ENCODE peak calls at places on chromosomes 11 and 22, in six cellular contexts. D is stomach, W is ovary, T is upper lobe of left lung, V is transverse colon, L is K562. S is an unnamed sample. For H3K36me3, the result is how much of the 10 kb centered on the place peaks cover.

GRCh38 chr11:66002648-66003225 is 434 bp downstream of the BANF1 start:
- DNase-seq in L (peak), T (peak), V (peak), D (peak), W (peak), S (peak)

GRCh38 chr11:17700991-17701390 is 18.4 kb upstream of the MYOD1 start:
- DNase-seq in W (no peak), L (no peak), V (no peak), T (no peak), D (no peak), S (no peak)

GRCh38 chr11:79335681-79336080 is 105.1 kb downstream of the TENM4 start:
- DNase-seq in T (no peak), V (no peak), D (no peak), L (no peak), W (no peak), S (no peak)

GRCh38 chr22:42326786-42327185 is 56.3 kb upstream of the TCF20 start:
- DNase-seq in W (no peak), L (no peak), V (no peak), D (no peak), T (no peak), S (no peak)

GRCh38 chr11:116605543-116605942 is 167.2 kb downstream of the BUD13 start:
- DNase-seq in L (peak), V (peak), D (peak), T (no peak), W (no peak), S (peak)

GRCh38 chr11:128790200-128790599 is 76.9 kb downstream of the KCNJ1 start:
- DNase-seq in L (no peak), V (no peak), T (no peak), D (no peak), W (no peak), S (no peak)

GRCh38 chr22:24685804-24686203 is 82.8 kb downstream of the GGT1 start:
- DNase-seq in L (no peak), D (no peak), T (no peak), V (no peak), W (no peak), S (no peak)

GRCh38 chr22:19291580-19292261 is at the start of gene CLTCL1:
- DNase-seq in T (peak), D (peak), W (peak), V (peak), L (peak), S (peak)

GRCh38 chr11:64864473-64865285 is 13.7 kb downstream of the EHD1 start:
- DNase-seq in V (peak), T (peak), L (peak), D (no peak), W (peak), S (peak)

GRCh38 chr11:9137293-9138132 is 46.1 kb upstream of the SCUBE2 start:
- DNase-seq in D (peak), L (peak), T (peak), V (peak), W (peak), S (peak)

GRCh38 chr11:888290-889212 is 22.1 kb downstream of the CHID1 start:
- DNase-seq in D (no peak), L (no peak), W (no peak), T (no peak), V (no peak), S (no peak)

GRCh38 chr22:43432883-43433415 is 21.1 kb downstream of the MPPED1 start:
- DNase-seq in W (no peak), T (no peak), V (no peak), D (no peak), L (no peak), S (peak)

GRCh38 chr11:5767056-5767455 is 13.0 kb downstream of the OR52N4 start:
- DNase-seq in D (no peak), V (no peak), W (no peak), L (no peak), T (no peak), S (no peak)

GRCh38 chr11:67120881-67121710 is 2.0 kb downstream of the KDM2A start:
- DNase-seq in W (peak), V (peak), L (no peak), D (peak), T (peak), S (peak)

GRCh38 chr11:19447150-19447566 is 206.4 kb upstream of the E2F8 start:
- DNase-seq in W (no peak), V (no peak), L (no peak), T (no peak), D (no peak), S (no peak)

GRCh38 chr11:2697871-2698270 is 1.9 kb downstream of the KCNQ1OT1 start:
- DNase-seq in V (no peak), T (no peak), L (no peak), D (no peak), W (no peak), S (no peak)

GRCh38 chr11:46679252-46680163 is 20.9 kb downstream of the ARHGAP1 start:
- DNase-seq in T (no peak), D (no peak), W (no peak), V (no peak), L (no peak), S (no peak)

GRCh38 chr11:110856993-110857812 is 145.0 kb upstream of the ARHGAP20 start:
- DNase-seq in W (no peak), D (no peak), T (no peak), L (no peak), V (no peak), S (no peak)

GRCh38 chr22:42644422-42645340 is 4.3 kb upstream of the ATP5MGL start:
- DNase-seq in W (peak), V (peak), L (no peak), D (peak), T (peak), S (peak)

GRCh38 chr11:67584881-67585873 is 1.6 kb downstream of the GSTP1 start:
- DNase-seq in L (peak), D (no peak), T (no peak), V (no peak), W (peak), S (no peak)

GRCh38 chr11:20042025-20042639 is 118.1 kb downstream of the DBX1 start:
- DNase-seq in L (no peak), W (no peak), V (no peak), D (no peak), T (no peak), S (no peak)

GRCh38 chr11:131534031-131534430 is 163.6 kb downstream of the NTM start:
- DNase-seq in D (no peak), V (no peak), T (no peak), W (no peak), L (no peak), S (no peak)

GRCh38 chr11:126561327-126561893 is 205.9 kb downstream of the ST3GAL4 start:
- DNase-seq in W (peak), D (no peak), T (no peak), L (peak), V (no peak), S (no peak)

GRCh38 chr22:42716221-42716620 is 4.4 kb downstream of the A4GALT start:
- DNase-seq in W (no peak), D (no peak), V (no peak), T (no peak), L (no peak), S (no peak)

GRCh38 chr11:58934945-58935513 is 4.3 kb upstream of the GLYATL1 start:
- DNase-seq in L (no peak), D (no peak), T (no peak), W (no peak), V (no peak), S (no peak)

GRCh38 chr22:35140879-35141745 is 75.2 kb downstream of the ISX start:
- DNase-seq in D (no peak), T (no peak), V (peak), W (no peak), L (peak), S (no peak)

GRCh38 chr11:48055292-48056132 is 75.2 kb downstream of the PTPRJ start:
- DNase-seq in T (peak), V (peak), L (no peak), D (peak), W (no peak), S (no peak)

GRCh38 chr11:112780351-112781043 is 180.7 kb upstream of the NCAM1 start:
- DNase-seq in V (no peak), L (no peak), T (no peak), D (no peak), W (no peak), S (peak)

GRCh38 chr11:128261011-128261421 is 326.3 kb downstream of the ETS1 start:
- DNase-seq in V (no peak), L (no peak), D (no peak), T (no peak), W (no peak), S (no peak)

GRCh38 chr11:71114124-71114851 is 138.1 kb downstream of the SHANK2 start:
- DNase-seq in D (no peak), V (no peak), W (no peak), T (no peak), L (no peak), S (no peak)

GRCh38 chr22:44473580-44473979 is 24.5 kb downstream of the RTL6 start:
- DNase-seq in D (peak), V (no peak), L (no peak), W (no peak), T (no peak), S (no peak)

GRCh38 chr22:23233746-23234408 is 53.6 kb downstream of the BCR start:
- DNase-seq in L (peak), D (no peak), W (no peak), V (no peak), T (no peak), S (no peak)

GRCh38 chr11:35337136-35337918 is 82.0 kb downstream of the SLC1A2 start:
- DNase-seq in T (peak), L (peak), V (no peak), W (no peak), D (no peak), S (no peak)

GRCh38 chr11:2482199-2482598 is 37.4 kb downstream of the KCNQ1 start:
- DNase-seq in W (no peak), D (no peak), T (no peak), L (no peak), V (no peak), S (no peak)

GRCh38 chr22:47432683-47433082 is 670.2 kb downstream of the TBC1D22A start:
- DNase-seq in W (no peak), D (no peak), L (no peak), T (no peak), V (no peak), S (no peak)

DNA sequence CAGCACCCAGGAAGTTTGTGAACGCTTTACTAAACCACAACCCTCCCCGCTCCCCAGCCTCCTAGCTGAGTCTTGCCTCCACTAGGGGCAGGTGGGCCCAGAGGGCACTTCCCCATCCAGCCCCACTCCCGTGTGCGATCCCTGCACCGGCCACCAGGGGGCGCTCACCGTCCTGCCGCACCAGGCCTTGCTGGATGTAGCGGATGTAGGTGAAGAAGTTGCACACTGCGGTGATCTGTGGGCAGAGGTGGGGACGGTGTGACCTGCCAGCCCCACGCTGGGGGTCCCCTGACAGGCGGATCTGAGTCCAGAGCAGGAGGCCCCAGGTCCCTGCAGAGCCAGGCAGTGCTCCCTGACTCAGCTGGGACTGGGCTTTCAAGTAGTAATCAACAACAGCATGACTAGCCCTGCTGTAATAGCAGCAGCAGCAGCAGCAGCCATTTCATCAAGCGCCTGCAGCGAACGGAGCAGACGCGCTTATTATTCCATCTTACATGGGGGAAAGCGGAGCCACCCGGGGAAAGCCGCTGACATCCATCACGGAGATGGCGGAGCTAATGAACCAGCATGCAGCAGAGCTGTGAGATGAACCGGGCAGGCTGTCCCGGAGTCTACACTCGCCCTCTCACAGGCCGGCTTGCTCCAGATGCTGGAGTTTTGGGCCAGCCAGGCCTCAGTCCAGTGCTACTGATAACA is 7.9 kb upstream of the FADS3 start:
- DNase-seq in T (peak), W (peak), L (peak), D (peak), V (peak), S (peak)
- TF ChIP-seq EP300 in T (no peak), W (no peak), L (no peak), D (no peak), V (no peak), S (no peak)

GRCh38 chr11:27421819-27422494 is 50.6 kb downstream of the LGR4 start:
- DNase-seq in T (no peak), V (no peak), D (no peak), L (no peak), W (no peak), S (no peak)
- H3K36me3 ChIP-seq in T (under half), V (under half), D (under half), L (under half), W (under half), S (under half)

DNA sequence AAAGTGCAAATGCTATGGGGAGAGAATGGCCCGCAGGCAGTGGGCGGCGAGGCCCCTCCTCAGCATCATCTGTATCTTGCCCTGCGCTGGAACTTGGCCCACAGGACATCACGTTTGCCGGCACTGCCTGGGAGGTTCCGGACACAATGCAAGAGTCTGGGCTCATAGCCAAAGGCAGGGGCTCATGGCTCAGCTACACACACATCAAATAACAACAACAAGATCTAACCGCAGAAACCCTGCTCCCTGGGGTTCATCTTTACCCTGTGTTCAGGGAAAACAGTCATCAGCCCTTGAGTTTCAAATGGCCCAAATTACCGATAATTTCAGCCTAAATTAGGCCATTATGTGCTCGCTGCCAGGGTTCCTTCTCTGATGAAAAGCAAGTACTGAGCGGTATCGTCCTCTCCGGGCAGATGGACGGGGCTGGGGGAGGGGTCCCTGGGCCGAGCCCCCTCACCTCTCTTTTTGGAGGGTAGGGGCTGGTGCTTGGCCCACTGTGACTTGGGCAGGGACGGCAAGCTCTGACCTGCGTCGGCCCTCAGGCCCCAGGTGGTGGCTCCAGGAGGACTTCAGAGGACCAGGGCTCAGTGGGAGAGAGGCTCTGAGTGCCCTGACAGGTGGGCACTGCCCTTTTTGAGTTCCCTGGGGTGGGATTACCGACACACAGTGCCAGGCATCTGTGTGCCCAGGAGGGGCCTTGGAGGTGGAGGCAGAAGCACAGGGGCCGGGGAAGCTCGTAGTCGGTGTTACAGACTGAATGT is 25.0 kb upstream of the GAL start:
- DNase-seq in T (peak), V (peak), W (peak), D (no peak), L (peak), S (peak)
- TF ChIP-seq EP300 in T (no peak), V (no peak), W (no peak), D (no peak), L (no peak), S (no peak)

GRCh38 chr11:32892355-32893090 is at the start of gene QSER1:
- DNase-seq in L (peak), T (peak), W (peak), D (peak), V (peak), S (peak)

GRCh38 chr11:32893091-32893946 is 708 bp downstream of the QSER1 start:
- DNase-seq in W (peak), L (peak), D (peak), T (peak), V (peak), S (peak)

GRCh38 chr11:32897103-32897502 is 4.5 kb downstream of the QSER1 start:
- DNase-seq in V (no peak), D (no peak), W (no peak), T (no peak), L (no peak), S (no peak)

GRCh38 chr11:32893947-32894827 is 1.6 kb downstream of the QSER1 start:
- DNase-seq in V (peak), W (no peak), L (peak), T (peak), D (no peak), S (no peak)

GRCh38 chr11:32895471-32895870 is 2.9 kb downstream of the QSER1 start:
- DNase-seq in W (no peak), V (no peak), T (no peak), L (no peak), D (no peak), S (no peak)
- H3K36me3 ChIP-seq in W (under half), V (under half), T (under half), L (under half), D (under half), S (under half)

DNA sequence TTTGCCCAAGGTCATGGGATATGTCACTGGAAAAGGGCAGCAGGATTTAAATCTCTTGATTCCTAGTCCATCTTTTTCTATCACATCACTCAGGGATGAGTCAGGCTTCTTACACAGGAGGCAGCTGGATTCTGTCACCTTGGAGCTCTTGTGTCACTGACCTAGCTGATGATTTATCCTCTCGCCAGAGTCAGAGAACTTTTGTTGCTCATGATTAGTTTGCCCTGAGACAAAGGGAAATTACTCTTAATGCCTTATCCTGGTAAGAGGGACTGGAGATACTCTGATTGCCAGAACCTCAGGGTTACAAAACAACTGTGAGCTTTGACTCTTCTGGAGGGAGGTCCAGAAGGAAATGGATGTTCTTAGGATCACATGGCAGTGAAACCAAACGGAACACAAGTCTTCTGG is 10.1 kb downstream of the COA4 start:
- DNase-seq in W (no peak), V (peak), D (no peak), T (no peak), L (no peak), S (peak)
- TF ChIP-seq EP300 in W (no peak), V (no peak), D (no peak), T (no peak), L (no peak), S (no peak)